ENCODE peak calls at places on chromosomes 2 and 18, in four cellular contexts. I is left ventricle myocardium inferior, E is left lung, L is GM12878. D is an unnamed sample.

GRCh38 chr2:201432551-201433388 is 18.5 kb downstream of the TRAK2 start:
- DNase-seq in I (no peak), E (no peak), L (no peak), D (no peak)

GRCh38 chr2:65604246-65604645 is 171.8 kb upstream of the SPRED2 start:
- DNase-seq in I (no peak), E (no peak), L (no peak), D (no peak)

GRCh38 chr2:180787330-180787729 is 193.1 kb upstream of the UBE2E3 start:
- DNase-seq in I (no peak), E (no peak), L (no peak), D (no peak)

GRCh38 chr18:47436871-47437270 is 185.4 kb upstream of the SKOR2 start:
- DNase-seq in I (no peak), E (no peak), L (no peak), D (no peak)

GRCh38 chr2:30104273-30104672 is 42.5 kb upstream of the YPEL5 start:
- DNase-seq in I (no peak), E (no peak), L (no peak), D (no peak)

GRCh38 chr2:68317971-68318685 is 1.6 kb downstream of the CNRIP1 start:
- DNase-seq in I (peak; percentile 15), E (no peak), L (no peak), D (no peak)

GRCh38 chr2:160353166-160353565 is 140.4 kb downstream of the RBMS1 start:
- DNase-seq in I (no peak), E (no peak), L (no peak), D (no peak)

GRCh38 chr2:233486778-233487552 is 79.6 kb downstream of the USP40 start:
- DNase-seq in I (no peak), E (no peak), L (no peak), D (peak; percentile 48)

GRCh38 chr2:234286956-234287355 is 209.9 kb downstream of the ARL4C start:
- DNase-seq in I (no peak), E (no peak), L (no peak), D (no peak)

GRCh38 chr2:143575340-143575739 is 446.1 kb downstream of the ARHGAP15 start:
- DNase-seq in I (no peak), E (no peak), L (no peak), D (no peak)

GRCh38 chr2:145007673-145008263 is 487.8 kb upstream of the ZEB2 start:
- DNase-seq in I (no peak), E (no peak), L (no peak), D (no peak)

GRCh38 chr2:157182834-157183396 is 74.6 kb upstream of the GALNT5 start:
- DNase-seq in I (no peak), E (no peak), L (no peak), D (no peak)

GRCh38 chr18:79405781-79406575 is 10.2 kb downstream of the NFATC1 start:
- DNase-seq in I (peak; percentile 54), E (peak; percentile 89), L (peak; percentile 45), D (peak; percentile 84)

GRCh38 chr18:42196651-42197050 is 241.6 kb downstream of the PIK3C3 start:
- DNase-seq in I (no peak), E (no peak), L (no peak), D (no peak)

GRCh38 chr2:43300781-43301586 is 74.6 kb upstream of the ZFP36L2 start:
- DNase-seq in I (no peak), E (no peak), L (no peak), D (no peak)

GRCh38 chr2:159399716-159400525 is 113.4 kb upstream of the WDSUB1 start:
- DNase-seq in I (no peak), E (no peak), L (no peak), D (no peak)

GRCh38 chr2:9770006-9770307 is 73.3 kb upstream of the TAF1B start:
- DNase-seq in I (no peak), E (no peak), L (no peak), D (no peak)

GRCh38 chr2:200218645-200219044 is 87.8 kb upstream of the SPATS2L start:
- DNase-seq in I (no peak), E (no peak), L (no peak), D (no peak)

GRCh38 chr2:226079677-226080076 is 680.2 kb downstream of the NYAP2 start:
- DNase-seq in I (no peak), E (no peak), L (no peak), D (no peak)

GRCh38 chr2:186733414-186733813 is 39.6 kb downstream of the FAM171B start:
- DNase-seq in I (no peak), E (no peak), L (no peak), D (no peak)

DNA sequence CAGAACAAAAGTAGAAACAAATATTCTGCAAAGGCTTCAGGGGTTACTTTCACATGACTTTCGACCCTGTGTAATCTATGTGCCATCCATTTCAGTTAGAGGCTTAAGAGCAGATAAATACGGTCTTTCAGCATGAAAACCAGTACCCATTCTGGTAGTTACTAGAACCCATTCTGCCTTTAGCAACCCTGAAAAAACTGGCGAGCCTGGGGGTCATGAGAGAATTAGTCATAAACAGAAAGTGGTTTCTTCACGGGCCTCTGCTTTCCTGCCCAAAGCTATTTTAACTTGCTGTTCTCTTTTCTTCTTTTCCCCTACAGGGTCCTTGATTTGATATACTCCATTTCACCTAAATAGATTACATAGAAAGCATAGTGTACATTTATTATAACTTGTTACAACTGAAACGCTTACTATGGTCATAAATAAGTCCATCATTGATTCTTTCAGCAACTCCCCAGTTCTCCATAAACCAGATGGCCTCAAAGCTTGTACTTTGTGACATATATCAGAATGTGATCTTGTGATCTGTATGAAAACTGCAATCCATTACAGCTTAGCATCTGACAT is 48.3 kb downstream of the WDFY1 start:
- DNase-seq in I (no peak), E (no peak), L (peak; percentile 89), D (no peak)
- H3K27ac ChIP-seq in I (no peak overlapping the region), E (peak overlapping the region; percentile 2), L (peak overlapping the region; percentile 82), D (peak overlapping the region; percentile 19)

DNA sequence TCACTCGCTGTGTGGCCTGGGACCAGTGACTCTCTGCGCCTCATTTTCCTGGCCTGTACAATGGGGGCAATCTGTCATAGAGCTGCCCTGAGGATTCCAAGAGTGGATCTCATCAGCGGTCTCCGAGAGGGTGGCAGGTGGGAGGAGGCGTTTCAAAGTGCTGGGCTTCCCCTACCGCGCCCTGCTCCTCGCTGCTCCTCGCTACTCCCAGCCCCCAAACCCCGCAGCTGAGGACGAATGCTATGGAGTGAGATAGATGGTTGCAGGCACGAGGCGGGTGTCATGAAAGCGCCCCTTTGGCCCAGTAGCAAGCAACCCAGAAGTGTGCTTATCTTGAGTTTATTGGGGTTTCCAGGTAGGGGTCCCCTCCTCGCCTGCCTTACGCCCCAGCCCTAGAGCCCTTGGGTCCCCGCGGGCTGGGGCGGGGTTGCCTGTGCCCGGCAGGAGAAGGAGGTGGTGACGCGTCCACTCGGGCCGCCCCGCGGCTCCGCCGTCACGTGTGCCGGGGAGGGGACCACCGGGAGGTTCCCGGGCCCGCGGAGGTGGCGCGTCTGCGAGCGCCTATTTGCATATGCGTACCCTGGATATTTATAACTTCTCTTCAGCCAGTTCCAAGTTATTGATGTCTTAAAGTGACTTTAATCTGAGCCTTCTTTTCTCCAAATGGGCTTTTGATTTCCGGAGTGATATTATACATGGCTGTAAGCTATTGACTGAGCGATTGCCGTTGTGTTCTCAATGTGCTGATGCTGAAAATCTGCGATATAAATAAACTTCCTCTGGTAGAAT is 263.8 kb downstream of the ATAD2B start:
- DNase-seq in I (no peak), E (peak; percentile 76), L (no peak), D (no peak)
- H3K4me3 ChIP-seq in I (peak overlapping the region; percentile 55), E (no peak overlapping the region), L (no peak overlapping the region), D (peak overlapping the region; percentile 38)

DNA sequence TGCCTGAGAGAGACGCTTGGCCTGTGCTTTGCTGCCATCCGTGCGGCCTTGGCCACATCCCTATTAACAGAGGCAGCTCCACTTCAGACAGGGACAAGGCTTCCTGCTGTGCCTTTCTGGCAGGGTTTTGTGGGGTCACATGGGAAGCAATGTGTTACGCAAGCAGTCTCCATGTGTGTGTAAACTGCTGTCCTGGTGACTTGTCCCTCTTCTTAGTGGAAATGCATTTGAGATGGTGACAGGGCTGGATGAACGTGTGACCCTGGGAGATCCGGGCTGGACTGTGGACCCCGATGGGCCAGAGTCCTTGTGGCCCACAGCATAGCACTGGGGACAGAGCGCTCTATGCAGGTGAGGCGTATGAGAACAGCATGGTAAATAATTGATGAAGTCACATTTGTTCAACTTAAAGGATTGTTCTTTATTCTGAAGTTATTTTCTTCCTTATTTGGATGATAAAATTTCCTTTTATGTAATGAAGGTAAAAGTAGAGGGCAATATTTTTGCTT is 23.2 kb downstream of the ASB1 start:
- DNase-seq in I (peak; percentile 78), E (no peak), L (no peak), D (peak; percentile 72)
- H3K36me3 ChIP-seq in I (peaks cover 39% of the 10 kb centered on the region), E (peaks cover 75% of the 10 kb centered on the region), L (peaks cover 33% of the 10 kb centered on the region), D (peaks cover 71% of the 10 kb centered on the region)

GRCh38 chr2:231530099-231531085 is at the start of gene NMUR1:
- DNase-seq in I (peak; percentile 74), E (peak; percentile 95), L (no peak), D (peak; percentile 79)
- H3K27ac ChIP-seq in I (no peak within 1 kb of the TSS), E (no peak within 1 kb of the TSS), L (no peak within 1 kb of the TSS), D (peak within 1 kb of the TSS; percentile 71)

GRCh38 chr2:98823196-98824166 is 92.5 kb upstream of the MGAT4A start:
- DNase-seq in I (no peak), E (peak; percentile 82), L (no peak), D (no peak)

GRCh38 chr2:98821629-98822135 is 90.8 kb upstream of the MGAT4A start:
- DNase-seq in I (no peak), E (no peak), L (no peak), D (no peak)

GRCh38 chr2:98825043-98825350 is 94.1 kb upstream of the MGAT4A start:
- DNase-seq in I (no peak), E (no peak), L (no peak), D (no peak)

GRCh38 chr2:98824256-98825042 is 93.5 kb upstream of the MGAT4A start:
- DNase-seq in I (no peak), E (no peak), L (no peak), D (no peak)

DNA sequence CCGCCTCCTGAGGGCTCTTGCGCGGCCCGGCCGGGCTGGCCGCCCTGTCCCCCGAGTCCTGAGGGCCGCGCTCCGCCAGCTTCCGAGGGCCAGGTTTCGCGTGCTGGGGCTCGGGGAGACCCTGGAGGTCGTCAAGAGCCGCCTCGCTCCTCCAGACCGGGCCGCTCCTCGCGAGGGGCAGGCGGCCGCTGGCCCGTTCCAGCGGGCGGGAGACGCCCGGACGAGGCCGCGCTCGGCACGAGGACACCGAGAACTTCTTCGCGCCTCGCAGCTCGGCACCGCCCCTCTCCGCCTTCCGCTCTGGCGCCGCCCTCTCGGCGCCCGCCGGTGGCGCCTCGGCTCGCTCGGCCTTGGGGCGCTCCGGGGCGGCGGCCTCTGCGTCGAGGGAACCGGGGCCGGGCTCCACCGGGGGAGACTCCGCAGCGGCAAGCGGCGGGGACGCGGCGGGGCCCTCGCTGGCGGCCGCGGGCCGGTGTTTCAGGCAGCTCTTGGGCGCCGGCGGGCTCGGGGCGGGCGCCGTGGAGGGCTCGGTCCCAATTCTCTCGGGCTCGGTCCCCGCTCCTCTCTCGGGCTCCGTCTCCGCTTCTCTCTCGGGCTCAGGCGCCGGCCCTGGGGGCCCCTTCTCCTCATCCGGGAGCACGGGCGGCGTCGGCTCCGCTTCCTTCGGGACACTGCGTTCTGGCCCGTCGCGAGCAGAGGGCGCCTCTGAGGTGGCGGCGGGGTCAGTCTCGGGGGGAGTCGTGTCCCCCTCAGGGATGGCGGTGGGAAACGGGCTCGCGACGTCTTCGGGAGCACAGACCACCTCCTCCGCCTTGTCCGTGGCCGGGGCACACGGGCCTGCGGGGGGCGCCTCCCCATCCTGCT is 91.6 kb upstream of the MGAT4A start:
- DNase-seq in I (peak; percentile 71), E (peak; percentile 95), L (no peak), D (peak; percentile 81)
- H3K4me3 ChIP-seq in I (peak overlapping the region; percentile 70), E (peak overlapping the region; percentile 21), L (no peak overlapping the region), D (peak overlapping the region; percentile 55)

DNA sequence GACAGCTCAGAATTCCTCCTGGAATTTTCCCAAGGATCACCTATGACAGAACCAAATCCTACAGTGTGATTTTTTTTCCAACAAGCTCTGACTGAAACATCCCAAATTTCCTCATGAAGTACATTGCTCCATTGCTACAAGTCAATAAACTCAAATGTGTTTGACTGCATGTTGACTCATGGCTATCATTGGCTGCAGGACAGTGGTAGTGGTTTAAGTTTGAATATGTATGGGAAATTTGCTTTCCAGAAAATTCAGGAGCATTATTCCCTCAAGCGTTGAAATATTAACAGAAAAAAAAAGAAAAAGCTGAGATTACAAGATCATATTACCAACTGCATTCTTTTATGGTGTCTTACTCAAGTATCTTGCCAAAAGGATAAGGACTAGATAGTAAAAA is 402.8 kb upstream of the DSEL start:
- DNase-seq in I (no peak), E (no peak), L (no peak), D (no peak)
- H3K36me3 ChIP-seq in I (no peaks in the 10 kb centered on the region), E (no peaks in the 10 kb centered on the region), L (no peaks in the 10 kb centered on the region), D (no peaks in the 10 kb centered on the region)

D was measured in lower lobe of right lung.